ENCODE peak calls at places on chromosomes 16 and 17, in four cellular contexts. One of them, this sample, is unnamed.

GRCh38 chr16:12057276-12057675 is 80.7 kb downstream of the SNX29 start:
- DNase-seq in kidney: no peak
- DNase-seq in dorsolateral prefrontal cortex: no peak
- DNase-seq in pancreas: no peak
- DNase-seq in this sample: no peak

GRCh38 chr16:77613115-77613514 is 109.2 kb upstream of the NUDT7 start:
- DNase-seq in kidney: no peak
- DNase-seq in pancreas: no peak
- DNase-seq in dorsolateral prefrontal cortex: no peak
- DNase-seq in this sample: no peak

GRCh38 chr16:2720719-2721633 is 952 bp upstream of the PRSS27 start:
- DNase-seq in pancreas: peak
- DNase-seq in kidney: peak
- DNase-seq in dorsolateral prefrontal cortex: peak
- DNase-seq in this sample: peak

GRCh38 chr17:42720996-42721583 is 23.8 kb downstream of the EZH1 start:
- DNase-seq in kidney: no peak
- DNase-seq in pancreas: peak
- DNase-seq in dorsolateral prefrontal cortex: no peak
- DNase-seq in this sample: no peak

GRCh38 chr16:27097671-27098275 is 31.0 kb downstream of the C16orf82 start:
- DNase-seq in pancreas: no peak
- DNase-seq in kidney: peak
- DNase-seq in dorsolateral prefrontal cortex: no peak
- DNase-seq in this sample: no peak

GRCh38 chr16:29012913-29013641 is 28.2 kb downstream of the LAT start:
- DNase-seq in dorsolateral prefrontal cortex: no peak
- DNase-seq in pancreas: no peak
- DNase-seq in kidney: no peak
- DNase-seq in this sample: no peak

GRCh38 chr17:65473985-65474384 is 87.5 kb downstream of the AXIN2 start:
- DNase-seq in pancreas: no peak
- DNase-seq in kidney: no peak
- DNase-seq in dorsolateral prefrontal cortex: no peak
- DNase-seq in this sample: no peak

GRCh38 chr17:19724501-19725420 is 8.4 kb upstream of the SLC47A2 start:
- DNase-seq in pancreas: peak
- DNase-seq in kidney: peak
- DNase-seq in dorsolateral prefrontal cortex: peak
- DNase-seq in this sample: peak

GRCh38 chr17:51355314-51356083 is 95.2 kb downstream of the UTP18 start:
- DNase-seq in pancreas: no peak
- DNase-seq in kidney: no peak
- DNase-seq in dorsolateral prefrontal cortex: no peak
- DNase-seq in this sample: no peak

GRCh38 chr16:66970775-66971725 is 10.0 kb downstream of the CES3 start:
- DNase-seq in dorsolateral prefrontal cortex: no peak
- DNase-seq in pancreas: no peak
- DNase-seq in kidney: no peak
- DNase-seq in this sample: no peak

GRCh38 chr17:59620518-59621259 is 994 bp downstream of the CLTC start:
- DNase-seq in dorsolateral prefrontal cortex: peak
- DNase-seq in kidney: peak
- DNase-seq in pancreas: peak
- DNase-seq in this sample: no peak

GRCh38 chr16:84308120-84308519 is 13.4 kb downstream of the WFDC1 start:
- DNase-seq in pancreas: no peak
- DNase-seq in dorsolateral prefrontal cortex: no peak
- DNase-seq in kidney: peak
- DNase-seq in this sample: no peak

GRCh38 chr17:8283356-8283755 is 5.1 kb upstream of the RANGRF start:
- DNase-seq in pancreas: no peak
- DNase-seq in kidney: no peak
- DNase-seq in dorsolateral prefrontal cortex: no peak
- DNase-seq in this sample: no peak

GRCh38 chr16:63789603-63790002 is 1332.3 kb downstream of the CDH11 start:
- DNase-seq in dorsolateral prefrontal cortex: no peak
- DNase-seq in kidney: no peak
- DNase-seq in pancreas: no peak
- DNase-seq in this sample: no peak

GRCh38 chr17:71118039-71118438 is 948.7 kb downstream of the KCNJ2 start:
- DNase-seq in dorsolateral prefrontal cortex: no peak
- DNase-seq in kidney: no peak
- DNase-seq in pancreas: peak
- DNase-seq in this sample: no peak

GRCh38 chr16:81585785-81586184 is 141.2 kb downstream of the CMIP start:
- DNase-seq in kidney: peak
- DNase-seq in pancreas: no peak
- DNase-seq in dorsolateral prefrontal cortex: no peak
- DNase-seq in this sample: no peak

GRCh38 chr17:75783069-75783783 is 1.4 kb upstream of the UNK start:
- DNase-seq in kidney: no peak
- DNase-seq in pancreas: peak
- DNase-seq in dorsolateral prefrontal cortex: no peak
- DNase-seq in this sample: no peak

GRCh38 chr16:54233626-54234025 is 53.0 kb downstream of the IRX3 start:
- DNase-seq in pancreas: no peak
- DNase-seq in kidney: no peak
- DNase-seq in dorsolateral prefrontal cortex: no peak
- DNase-seq in this sample: no peak

GRCh38 chr17:83133302-83134121 is 54.1 kb downstream of the METRNL start:
- DNase-seq in pancreas: no peak
- DNase-seq in kidney: peak
- DNase-seq in dorsolateral prefrontal cortex: peak
- DNase-seq in this sample: no peak

GRCh38 chr17:44086364-44087311 is 16.1 kb downstream of the G6PC3 start:
- DNase-seq in pancreas: no peak
- DNase-seq in dorsolateral prefrontal cortex: no peak
- DNase-seq in kidney: no peak
- DNase-seq in this sample: peak

GRCh38 chr16:9681556-9681955 is 500.7 kb downstream of the GRIN2A start:
- DNase-seq in kidney: no peak
- DNase-seq in dorsolateral prefrontal cortex: no peak
- DNase-seq in pancreas: no peak
- DNase-seq in this sample: no peak

GRCh38 chr17:83173997-83174858 is 94.8 kb downstream of the METRNL start:
- DNase-seq in kidney: peak
- DNase-seq in pancreas: peak
- DNase-seq in dorsolateral prefrontal cortex: no peak
- DNase-seq in this sample: peak

GRCh38 chr17:4856271-4856936 is 23.3 kb downstream of the MINK1 start:
- DNase-seq in pancreas: no peak
- DNase-seq in kidney: peak
- DNase-seq in dorsolateral prefrontal cortex: no peak
- DNase-seq in this sample: no peak

GRCh38 chr16:27326738-27327585 is 13.2 kb downstream of the IL4R start:
- DNase-seq in kidney: peak
- DNase-seq in pancreas: peak
- DNase-seq in dorsolateral prefrontal cortex: peak
- DNase-seq in this sample: peak

GRCh38 chr17:48351916-48352332 is 78.1 kb downstream of the SKAP1 start:
- DNase-seq in kidney: no peak
- DNase-seq in pancreas: no peak
- DNase-seq in dorsolateral prefrontal cortex: no peak
- DNase-seq in this sample: no peak

GRCh38 chr17:53724726-53725125 is 98.0 kb upstream of the KIF2B start:
- DNase-seq in dorsolateral prefrontal cortex: no peak
- DNase-seq in kidney: no peak
- DNase-seq in pancreas: no peak
- DNase-seq in this sample: no peak

GRCh38 chr17:76276461-76277299 is 11.5 kb downstream of the UBALD2 start:
- DNase-seq in pancreas: no peak
- DNase-seq in dorsolateral prefrontal cortex: no peak
- DNase-seq in kidney: no peak
- DNase-seq in this sample: no peak

GRCh38 chr16:17461951-17462729 is 8.6 kb downstream of the XYLT1 start:
- DNase-seq in dorsolateral prefrontal cortex: no peak
- DNase-seq in pancreas: no peak
- DNase-seq in kidney: no peak
- DNase-seq in this sample: no peak

GRCh38 chr17:83117594-83117993 is 38.2 kb downstream of the METRNL start:
- DNase-seq in dorsolateral prefrontal cortex: no peak
- DNase-seq in pancreas: no peak
- DNase-seq in kidney: peak
- DNase-seq in this sample: no peak

GRCh38 chr17:45835481-45835880 is 9.2 kb upstream of the SPPL2C start:
- DNase-seq in kidney: no peak
- DNase-seq in pancreas: no peak
- DNase-seq in dorsolateral prefrontal cortex: no peak
- DNase-seq in this sample: no peak

GRCh38 chr17:40074175-40074512 is 11.4 kb downstream of the THRA start:
- DNase-seq in pancreas: peak
- DNase-seq in dorsolateral prefrontal cortex: no peak
- DNase-seq in kidney: no peak
- DNase-seq in this sample: no peak
- TF ChIP-seq CTCF in pancreas: no peak
- TF ChIP-seq CTCF in dorsolateral prefrontal cortex: no peak
- TF ChIP-seq CTCF in kidney: no peak
- TF ChIP-seq CTCF in this sample: no peak

GRCh38 chr17:57508706-57509105 is 236.4 kb downstream of the CCDC182 start:
- DNase-seq in dorsolateral prefrontal cortex: no peak
- DNase-seq in pancreas: no peak
- DNase-seq in kidney: no peak
- DNase-seq in this sample: no peak

GRCh38 chr17:57505841-57506240 is 239.3 kb downstream of the CCDC182 start:
- DNase-seq in pancreas: no peak
- DNase-seq in dorsolateral prefrontal cortex: no peak
- DNase-seq in kidney: no peak
- DNase-seq in this sample: no peak

GRCh38 chr17:57507828-57508227 is 237.3 kb downstream of the CCDC182 start:
- DNase-seq in dorsolateral prefrontal cortex: no peak
- DNase-seq in pancreas: no peak
- DNase-seq in kidney: no peak
- DNase-seq in this sample: no peak

GRCh38 chr17:57502696-57503307 is 242.3 kb downstream of the CCDC182 start:
- DNase-seq in kidney: no peak
- DNase-seq in dorsolateral prefrontal cortex: no peak
- DNase-seq in pancreas: no peak
- DNase-seq in this sample: no peak

GRCh38 chr17:57506253-57506911 is 238.7 kb downstream of the CCDC182 start:
- DNase-seq in pancreas: no peak
- DNase-seq in dorsolateral prefrontal cortex: no peak
- DNase-seq in kidney: no peak
- DNase-seq in this sample: no peak
- H3K27ac ChIP-seq in pancreas: no peak
- H3K27ac ChIP-seq in dorsolateral prefrontal cortex: peak
- H3K27ac ChIP-seq in kidney: peak
- H3K27ac ChIP-seq in this sample: no peak

GRCh38 chr17:6800422-6801027 is 24.5 kb downstream of the FBXO39 start:
- DNase-seq in pancreas: no peak
- DNase-seq in kidney: no peak
- DNase-seq in dorsolateral prefrontal cortex: no peak
- DNase-seq in this sample: no peak
- TF ChIP-seq CTCF in pancreas: peak
- TF ChIP-seq CTCF in kidney: no peak
- TF ChIP-seq CTCF in dorsolateral prefrontal cortex: no peak
- TF ChIP-seq CTCF in this sample: no peak

GRCh38 chr16:58551496-58551895 is 36.2 kb downstream of the SETD6 start:
- DNase-seq in pancreas: no peak
- DNase-seq in dorsolateral prefrontal cortex: no peak
- DNase-seq in kidney: no peak
- DNase-seq in this sample: no peak
- H3K27ac ChIP-seq in pancreas: no peak
- H3K27ac ChIP-seq in dorsolateral prefrontal cortex: no peak
- H3K27ac ChIP-seq in kidney: no peak
- H3K27ac ChIP-seq in this sample: no peak

GRCh38 chr17:17156107-17156506 is 50.0 kb downstream of the PLD6 start:
- DNase-seq in pancreas: no peak
- DNase-seq in dorsolateral prefrontal cortex: no peak
- DNase-seq in kidney: no peak
- DNase-seq in this sample: no peak
- TF ChIP-seq CTCF in pancreas: no peak
- TF ChIP-seq CTCF in dorsolateral prefrontal cortex: no peak
- TF ChIP-seq CTCF in kidney: no peak
- TF ChIP-seq CTCF in this sample: no peak

DNA sequence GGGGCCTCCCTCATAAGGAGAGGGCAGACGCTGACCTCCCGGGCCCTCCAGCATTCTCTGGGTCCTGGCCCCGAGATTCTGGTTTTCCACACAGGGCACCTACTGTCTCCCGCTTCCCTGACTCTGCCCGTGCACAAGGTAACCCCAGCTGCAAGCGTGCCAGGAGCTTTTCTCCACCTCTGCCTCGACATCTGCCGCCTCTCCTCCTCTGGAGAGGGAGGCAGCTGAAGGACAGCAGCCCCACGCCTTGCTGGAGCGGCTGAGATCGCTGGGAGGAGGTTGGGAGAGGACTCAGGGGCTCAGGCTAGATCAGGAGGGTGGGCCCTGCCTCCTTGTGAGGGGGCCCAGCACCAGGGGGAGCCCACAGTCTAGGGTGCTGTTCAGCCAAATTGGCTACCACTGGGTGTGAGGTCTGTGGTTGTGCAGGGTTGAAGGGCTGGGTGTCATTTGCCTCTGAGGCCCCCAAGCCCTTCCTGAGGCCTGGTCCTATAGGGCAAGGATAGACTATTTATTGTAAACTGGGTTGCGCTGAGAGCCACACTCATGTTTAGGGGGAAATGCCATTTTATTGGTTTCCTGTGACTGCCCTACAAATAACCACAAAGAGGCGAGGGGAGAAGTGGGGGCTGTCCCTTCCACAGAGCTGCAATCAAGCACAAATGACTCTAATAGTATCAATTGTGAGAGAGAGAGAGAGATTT is 3.4 kb upstream of the ZCCHC14 start:
- DNase-seq in kidney: no peak
- DNase-seq in pancreas: no peak
- DNase-seq in dorsolateral prefrontal cortex: no peak
- DNase-seq in this sample: no peak
- H3K27ac ChIP-seq in kidney: no peak
- H3K27ac ChIP-seq in pancreas: no peak
- H3K27ac ChIP-seq in dorsolateral prefrontal cortex: no peak
- H3K27ac ChIP-seq in this sample: no peak

This sample was measured in RWPE2.